ENCODE peak calls at places on chromosomes 1 and 21, in four cellular contexts. U, R, P and O are unnamed samples. For H3K36me3, the result is how much of the 10 kb centered on the place peaks cover.

GRCh38 chr1:43143441-43143888 is 28.6 kb downstream of the EBNA1BP2 start:
- DNase-seq in U (no peak), R (peak), P (no peak), O (peak)

GRCh38 chr1:173267453-173267945 is 60.4 kb upstream of the TNFSF4 start:
- DNase-seq in U (no peak), R (peak), P (no peak), O (peak)

GRCh38 chr1:53371851-53372250 is 44.0 kb upstream of the LRP8 start:
- DNase-seq in U (no peak), R (no peak), P (peak), O (no peak)

GRCh38 chr1:26938004-26938658 is 16.6 kb downstream of the NUDC start:
- DNase-seq in U (no peak), R (no peak), P (no peak), O (no peak)

GRCh38 chr1:232805269-232806070 is at the start of gene MAP10:
- DNase-seq in U (peak), R (peak), P (peak), O (peak)

GRCh38 chr1:82323144-82323543 is 522.4 kb downstream of the ADGRL2 start:
- DNase-seq in U (no peak), R (no peak), P (no peak), O (no peak)

GRCh38 chr1:19083081-19083480 is 126.6 kb upstream of the IFFO2 start:
- DNase-seq in U (no peak), R (peak), P (peak), O (no peak)

GRCh38 chr1:172818841-172819527 is 160.1 kb downstream of the FASLG start:
- DNase-seq in U (no peak), R (no peak), P (no peak), O (no peak)

GRCh38 chr1:192889082-192889481 is 80.2 kb downstream of the RGS2 start:
- DNase-seq in U (no peak), R (no peak), P (no peak), O (no peak)

GRCh38 chr1:162131405-162132321 is 62.2 kb downstream of the NOS1AP start:
- DNase-seq in U (no peak), R (no peak), P (no peak), O (no peak)

GRCh38 chr1:152112101-152112884 is 3.0 kb downstream of the TCHH start:
- DNase-seq in U (no peak), R (no peak), P (no peak), O (peak)

GRCh38 chr1:165456861-165457260 is 11.9 kb upstream of the RXRG start:
- DNase-seq in U (no peak), R (no peak), P (no peak), O (no peak)

GRCh38 chr1:192133350-192133950 is 24.8 kb upstream of the RGS18 start:
- DNase-seq in U (no peak), R (peak), P (no peak), O (no peak)

GRCh38 chr1:69567847-69568434 is at the start of gene LRRC7:
- DNase-seq in U (no peak), R (no peak), P (peak), O (peak)

GRCh38 chr1:214277704-214278635 is 3.0 kb upstream of the SMYD2 start:
- DNase-seq in U (no peak), R (no peak), P (no peak), O (peak)

GRCh38 chr1:87219626-87220025 is 109.1 kb upstream of the LMO4 start:
- DNase-seq in U (no peak), R (peak), P (no peak), O (no peak)

GRCh38 chr1:50047916-50048694 is 24.4 kb upstream of the AGBL4 start:
- DNase-seq in U (no peak), R (no peak), P (peak), O (no peak)

GRCh38 chr1:153549741-153550397 is 811 bp upstream of the S100A3 start:
- DNase-seq in U (no peak), R (no peak), P (peak), O (no peak)

GRCh38 chr1:114270255-114271117 is 116.8 kb upstream of the SYT6 start:
- DNase-seq in U (no peak), R (no peak), P (no peak), O (no peak)

GRCh38 chr1:203504400-203505250 is 10.7 kb downstream of the OPTC start:
- DNase-seq in U (peak), R (peak), P (peak), O (peak)

GRCh38 chr1:160777486-160778089 is 18.4 kb upstream of the LY9 start:
- DNase-seq in U (peak), R (peak), P (no peak), O (peak)

GRCh38 chr1:94579876-94580294 is 38.3 kb upstream of the F3 start:
- DNase-seq in U (no peak), R (peak), P (no peak), O (peak)

GRCh38 chr1:242199861-242200458 is 201.1 kb upstream of the MAP1LC3C start:
- DNase-seq in U (no peak), R (peak), P (no peak), O (no peak)

GRCh38 chr1:4212796-4213195 is 312.7 kb upstream of the C1orf174 start:
- DNase-seq in U (no peak), R (no peak), P (no peak), O (no peak)

GRCh38 chr1:183685112-183685713 is 32.1 kb upstream of the APOBEC4 start:
- DNase-seq in U (peak), R (peak), P (no peak), O (peak)

GRCh38 chr1:209768354-209768774 is 12.5 kb downstream of the TRAF3IP3 start:
- DNase-seq in U (peak), R (no peak), P (no peak), O (no peak)

GRCh38 chr1:163824006-163824405 is 502.3 kb downstream of the NUF2 start:
- DNase-seq in U (no peak), R (peak), P (no peak), O (peak)

GRCh38 chr1:34164510-34165381 is at the start of gene CSMD2:
- DNase-seq in U (no peak), R (peak), P (no peak), O (peak)

GRCh38 chr1:44519035-44519676 is 114.1 kb downstream of the RNF220 start:
- DNase-seq in U (no peak), R (no peak), P (no peak), O (no peak)

GRCh38 chr21:16678479-16678878 is 834.4 kb upstream of the CXADR start:
- DNase-seq in U (no peak), R (no peak), P (no peak), O (no peak)

GRCh38 chr1:156814571-156815260 is 1.9 kb downstream of the SH2D2A start:
- DNase-seq in U (no peak), R (peak), P (no peak), O (peak)

GRCh38 chr21:35204850-35205564 is 155.9 kb upstream of the RUNX1 start:
- DNase-seq in U (peak), R (no peak), P (no peak), O (peak)

GRCh38 chr1:79259390-79260336 is 253.1 kb upstream of the ADGRL4 start:
- DNase-seq in U (no peak), R (peak), P (no peak), O (peak)

GRCh38 chr1:179976970-179977651 is 22.5 kb downstream of the CEP350 start:
- DNase-seq in U (no peak), R (no peak), P (no peak), O (no peak)

GRCh38 chr1:58884706-58885661 is 101.1 kb upstream of the JUN start:
- DNase-seq in U (peak), R (no peak), P (peak), O (no peak)

GRCh38 chr1:162631546-162632233 is 574 bp upstream of the DDR2 start:
- DNase-seq in U (no peak), R (no peak), P (no peak), O (peak)

GRCh38 chr1:154837034-154837678 is 32.9 kb downstream of the KCNN3 start:
- DNase-seq in U (peak), R (no peak), P (no peak), O (no peak)

GRCh38 chr1:59638172-59638800 is 176.5 kb upstream of the HOOK1 start:
- DNase-seq in U (no peak), R (no peak), P (no peak), O (peak)

DNA sequence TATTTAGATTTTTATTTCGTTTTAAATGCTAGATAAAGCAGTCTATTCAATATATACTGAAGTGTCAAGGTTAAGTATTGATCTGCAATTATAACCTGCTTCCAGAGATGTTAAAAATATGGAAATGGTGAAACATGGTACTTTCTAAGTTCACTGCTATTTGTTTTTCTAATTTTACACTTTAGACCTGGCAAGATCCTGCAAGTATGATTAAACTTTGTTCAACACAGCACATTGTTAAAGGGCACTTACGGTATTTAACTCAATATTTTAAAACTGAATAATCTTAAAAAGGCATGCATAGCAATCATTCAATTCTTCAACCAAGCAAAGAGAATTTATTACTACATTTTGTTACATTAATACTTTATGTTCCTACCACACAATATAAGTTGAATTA is 35.7 kb upstream of the ZZZ3 start:
- DNase-seq in U (no peak), R (no peak), P (no peak), O (no peak)
- H3K36me3 ChIP-seq in U (half or more), R (under half), P (under half), O (half or more)

DNA sequence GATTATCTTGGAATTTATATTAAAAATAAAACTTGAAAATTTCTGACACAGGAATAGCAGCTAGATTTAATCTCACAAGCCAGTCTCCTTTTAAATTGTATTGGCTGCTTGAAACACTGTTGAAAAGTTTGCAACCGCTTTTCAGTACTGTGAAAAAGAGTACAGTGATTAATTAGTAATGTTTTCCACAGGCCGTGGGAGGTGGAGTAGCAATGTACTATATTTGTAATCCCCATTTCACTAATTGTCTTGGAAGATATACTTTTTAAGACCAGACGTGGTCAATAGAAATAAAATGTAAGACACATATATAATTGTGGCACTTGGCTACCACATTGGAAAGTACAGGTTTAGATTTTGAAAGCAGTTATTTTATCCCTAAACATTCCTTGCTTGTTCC is 40.8 kb upstream of the MYOCOS start:
- DNase-seq in U (no peak), R (no peak), P (no peak), O (peak)
- H3K36me3 ChIP-seq in U (half or more), R (under half), P (under half), O (half or more)

GRCh38 chr1:39573736-39574624 is 2.6 kb downstream of the PABPC4 start:
- DNase-seq in U (no peak), R (peak), P (no peak), O (peak)
- H3K36me3 ChIP-seq in U (under half), R (under half), P (under half), O (under half)

GRCh38 chr1:111148376-111148881 is 8.4 kb downstream of the CEPT1 start:
- DNase-seq in U (no peak), R (no peak), P (no peak), O (no peak)
- H3K36me3 ChIP-seq in U (half or more), R (under half), P (under half), O (under half)

GRCh38 chr1:74717626-74718025 is 15.2 kb downstream of the CRYZ start:
- DNase-seq in U (no peak), R (no peak), P (no peak), O (no peak)
- H3K36me3 ChIP-seq in U (half or more), R (under half), P (under half), O (under half)

DNA sequence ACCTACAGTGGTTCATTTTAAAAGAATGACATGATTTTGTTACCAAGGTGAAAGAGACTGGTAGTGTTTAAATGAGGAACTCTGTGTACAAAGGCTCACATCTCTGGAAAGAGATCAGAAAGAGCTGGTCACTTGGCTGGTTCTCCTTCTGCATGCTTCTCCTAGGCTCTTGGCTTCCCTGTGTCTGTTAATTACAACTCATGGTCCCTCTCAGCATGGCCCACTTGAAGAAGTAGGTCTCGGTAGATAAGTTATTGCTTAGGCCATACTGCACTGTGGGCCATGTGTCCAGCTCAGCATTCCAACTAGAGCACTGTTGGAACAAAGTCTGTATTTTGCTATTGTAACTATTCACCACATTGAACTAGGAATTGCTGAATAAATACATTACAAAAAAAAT is 91.1 kb downstream of the KIAA0319L start:
- DNase-seq in U (no peak), R (no peak), P (no peak), O (no peak)
- H3K36me3 ChIP-seq in U (half or more), R (under half), P (under half), O (under half)